ENCODE peak calls at places on chromosomes 3 and 15, in seven cellular contexts. R is HCT116, I is HepG2, G is K562, N is H1, P is SK-N-SH, A is GM12878. K is an unnamed sample.

GRCh38 chr3:134052370-134052769 is 22.6 kb upstream of the SLCO2A1 start:
- DNase-seq in A (no peak), R (no peak), P (no peak), G (no peak), N (no peak), I (no peak), K (no peak)

GRCh38 chr3:126284258-126284904 is 72.8 kb downstream of the KLF15 start:
- DNase-seq in I (no peak), R (peak), A (no peak), G (no peak), P (no peak), N (no peak), K (no peak)

GRCh38 chr15:75904241-75904631 is 558 bp downstream of the FBXO22 start:
- DNase-seq in P (peak), G (no peak), A (no peak), I (peak), R (no peak), N (no peak), K (peak)

GRCh38 chr3:27127195-27127594 is 242.0 kb downstream of the NEK10 start:
- DNase-seq in I (peak), P (no peak), A (no peak), G (no peak), R (no peak), N (no peak), K (no peak)

GRCh38 chr3:73846951-73847350 is 222.2 kb upstream of the PDZRN3 start:
- DNase-seq in I (no peak), A (no peak), P (no peak), G (no peak), N (no peak), R (no peak), K (no peak)

GRCh38 chr3:61707492-61707891 is 146.1 kb downstream of the PTPRG start:
- DNase-seq in R (no peak), P (no peak), A (no peak), I (no peak), N (no peak), G (no peak), K (no peak)

GRCh38 chr3:23501201-23501824 is 298.2 kb downstream of the UBE2E2 start:
- DNase-seq in I (no peak), G (no peak), A (no peak), N (no peak), P (no peak), R (no peak), K (no peak)

GRCh38 chr3:53880396-53881345 is 1.3 kb downstream of the ACTR8 start:
- DNase-seq in P (peak), N (no peak), R (no peak), G (no peak), I (peak), A (no peak), K (no peak)

GRCh38 chr15:59339252-59339672 is 33.4 kb downstream of the MYO1E start:
- DNase-seq in N (no peak), A (no peak), R (no peak), G (no peak), I (peak), P (no peak), K (no peak)

GRCh38 chr15:46280753-46281521 is 646.1 kb downstream of the SQOR start:
- DNase-seq in I (no peak), P (peak), N (no peak), G (no peak), R (no peak), A (no peak), K (peak)

GRCh38 chr3:127373701-127374625 is 86.1 kb upstream of the PRR20G start:
- DNase-seq in P (no peak), I (no peak), N (peak), A (no peak), G (peak), R (peak), K (no peak)

GRCh38 chr15:72491768-72492167 is 17.6 kb downstream of the ARIH1 start:
- DNase-seq in A (no peak), N (no peak), G (no peak), I (no peak), R (no peak), P (no peak), K (no peak)

GRCh38 chr15:86006546-86006945 is 73.1 kb upstream of the AGBL1 start:
- DNase-seq in R (no peak), G (no peak), N (no peak), A (no peak), P (no peak), I (no peak), K (no peak)

GRCh38 chr15:49843725-49844124 is 222.9 kb downstream of the DTWD1 start:
- DNase-seq in R (no peak), G (no peak), N (no peak), A (no peak), I (no peak), P (no peak), K (no peak)

GRCh38 chr3:34895841-34896240 is 743.5 kb upstream of the ARPP21 start:
- DNase-seq in A (no peak), G (no peak), P (no peak), R (no peak), N (no peak), I (no peak), K (no peak)

GRCh38 chr3:178063475-178063874 is 472.8 kb upstream of the KCNMB2 start:
- DNase-seq in R (no peak), A (no peak), G (no peak), I (no peak), N (no peak), P (no peak), K (no peak)

GRCh38 chr3:153829596-153830170 is 291.5 kb upstream of the ARHGEF26 start:
- DNase-seq in I (no peak), G (no peak), A (no peak), N (no peak), R (no peak), P (no peak), K (no peak)

GRCh38 chr15:70362350-70362749 is 264.6 kb upstream of the TLE3 start:
- DNase-seq in G (no peak), I (no peak), P (no peak), A (no peak), N (no peak), R (no peak), K (no peak)

DNA sequence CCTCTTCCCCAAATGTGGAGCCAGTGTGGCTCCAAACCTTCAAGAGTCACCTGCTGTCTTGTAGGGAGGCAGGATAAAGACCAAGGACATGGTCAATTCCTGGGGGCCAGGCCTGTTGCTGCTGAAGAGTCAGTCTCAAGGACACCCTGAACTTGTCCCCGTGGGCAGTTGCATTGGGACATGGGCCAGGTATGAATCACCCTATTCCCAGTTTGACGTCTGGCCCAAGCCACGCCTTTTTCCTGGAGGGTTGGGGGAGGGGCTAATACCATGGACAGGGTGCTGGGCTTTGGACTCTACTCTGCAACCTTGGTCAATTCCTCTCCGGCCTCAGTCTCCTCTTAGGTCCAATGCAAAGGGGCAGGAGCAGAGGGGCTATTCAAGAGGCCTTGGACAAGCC is 10.4 kb downstream of the ATP2B2 start:
- DNase-seq in R (peak), P (peak), G (peak), I (peak), A (no peak), N (no peak), K (peak)
- TF ChIP-seq JUND in R (peak), P (no peak), G (peak), I (peak), A (no peak), N (no peak), K (no peak)

GRCh38 chr3:69604735-69605435 is 134.4 kb upstream of the MITF start:
- DNase-seq in R (no peak), A (no peak), G (no peak), I (no peak), P (no peak), N (no peak), K (no peak)

GRCh38 chr3:69602112-69602511 is 137.2 kb upstream of the MITF start:
- DNase-seq in G (no peak), R (no peak), P (no peak), N (no peak), A (no peak), I (no peak), K (no peak)

GRCh38 chr3:69607466-69608035 is 131.7 kb upstream of the MITF start:
- DNase-seq in I (no peak), R (no peak), A (no peak), G (no peak), P (no peak), N (no peak), K (no peak)

GRCh38 chr3:69605849-69606248 is 133.4 kb upstream of the MITF start:
- DNase-seq in G (no peak), A (no peak), P (no peak), N (no peak), R (no peak), I (no peak), K (no peak)
- TF ChIP-seq JUND in G (no peak), A (no peak), P (no peak), N (no peak), R (no peak), I (no peak), K (no peak)

GRCh38 chr3:148600902-148601765 is 96.6 kb upstream of the AGTR1 start:
- DNase-seq in R (peak), N (no peak), A (no peak), I (peak), G (no peak), P (no peak), K (no peak)
- TF ChIP-seq JUND in R (no peak), N (no peak), A (no peak), I (peak), G (no peak), P (no peak), K (no peak)

GRCh38 chr3:1693145-1693544 is 405.5 kb upstream of the CNTN4 start:
- DNase-seq in P (no peak), A (no peak), R (no peak), N (no peak), G (no peak), I (no peak), K (peak)
- TF ChIP-seq JUND in P (no peak), A (no peak), R (no peak), N (no peak), G (no peak), I (no peak), K (no peak)

DNA sequence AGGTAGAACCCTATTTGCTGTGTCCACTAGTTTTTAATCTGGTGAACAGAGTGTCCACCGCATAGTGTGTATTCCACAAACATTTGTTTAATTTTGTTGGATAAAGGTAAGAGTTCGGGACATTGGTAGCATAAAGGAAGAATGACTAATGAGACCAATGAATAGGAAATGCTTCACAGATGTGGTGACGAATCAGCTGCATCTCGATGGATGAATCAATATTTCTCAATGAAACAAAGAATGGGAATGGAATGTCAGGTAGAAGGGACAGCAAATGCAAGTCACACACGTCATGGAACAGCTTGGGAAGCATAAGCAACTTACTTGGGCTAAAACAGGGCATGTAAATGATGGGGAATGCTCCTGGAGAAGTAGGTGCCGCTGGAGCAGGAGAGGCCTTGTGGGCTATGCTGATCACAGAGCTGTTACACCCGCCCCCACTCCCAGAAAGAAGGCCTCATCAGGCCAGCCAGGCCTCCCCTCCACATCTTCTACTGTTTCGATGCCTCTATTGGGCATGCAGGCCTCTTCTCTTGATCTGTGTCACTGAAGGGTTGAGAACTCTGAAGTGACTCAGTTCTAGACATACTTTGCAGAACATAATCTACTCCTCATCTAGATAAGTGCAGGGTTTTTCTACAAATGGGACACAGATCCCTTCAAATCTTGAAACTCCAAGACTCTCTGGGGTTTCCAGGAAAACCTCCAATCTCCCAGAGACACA is 120.0 kb upstream of the GADL1 start:
- DNase-seq in N (no peak), P (no peak), G (no peak), R (no peak), I (no peak), A (no peak), K (no peak)
- TF ChIP-seq JUND in N (no peak), P (no peak), G (no peak), R (no peak), I (no peak), A (no peak), K (no peak)

DNA sequence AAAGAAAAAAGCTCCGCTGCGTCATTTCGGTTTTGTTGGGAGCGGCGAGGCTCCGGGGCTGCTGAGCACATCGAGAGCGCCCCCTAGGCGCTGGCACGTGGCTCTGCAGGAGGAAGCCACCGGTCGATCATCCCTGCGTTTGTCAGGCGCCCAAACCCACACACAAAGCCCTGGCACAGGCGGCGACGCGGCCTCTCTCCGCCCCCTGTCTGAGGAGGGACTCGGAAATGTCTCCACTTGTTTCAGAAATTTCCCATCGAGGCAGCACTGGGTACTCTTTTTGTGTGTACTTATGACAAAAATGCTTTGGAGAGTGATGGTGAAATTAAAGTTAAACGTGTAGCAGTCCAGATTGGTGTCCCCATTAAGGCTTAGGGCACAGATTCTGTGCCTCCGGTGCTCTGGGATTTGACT is 407.3 kb upstream of the ONECUT1 start:
- DNase-seq in R (peak), G (peak), A (no peak), P (peak), I (peak), N (peak), K (peak)
- TF ChIP-seq JUND in R (no peak), G (no peak), A (no peak), P (no peak), I (no peak), N (no peak), K (no peak)

GRCh38 chr3:108462899-108463298 is 47.5 kb downstream of the MYH15 start:
- DNase-seq in P (no peak), G (no peak), A (no peak), N (no peak), R (no peak), I (no peak), K (no peak)
- TF ChIP-seq JUND in P (peak), G (no peak), A (no peak), N (no peak), R (no peak), I (no peak), K (no peak)

GRCh38 chr3:4047343-4047742 is 248.1 kb downstream of the LRRN1 start:
- DNase-seq in P (no peak), I (no peak), A (no peak), R (no peak), G (no peak), N (no peak), K (peak)

DNA sequence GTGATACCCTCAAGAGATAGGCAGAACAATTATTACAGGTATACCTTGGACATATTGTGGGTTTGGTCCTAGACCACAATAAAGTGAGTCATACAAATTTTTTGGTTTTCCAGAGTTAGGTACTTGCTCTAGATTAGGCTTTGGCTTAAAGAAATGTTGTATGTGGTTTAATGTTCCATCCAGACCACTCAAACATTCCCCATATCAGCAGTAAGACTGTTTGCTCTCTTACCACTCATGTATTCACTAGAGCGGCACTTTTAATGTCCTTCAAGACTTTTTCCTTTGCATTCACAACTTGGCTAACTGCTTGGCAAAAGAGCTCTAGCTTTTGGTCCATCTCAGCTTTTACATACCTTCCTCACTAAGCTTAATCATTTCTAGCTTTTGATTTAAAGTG is 250.5 kb upstream of the SETMAR start:
- DNase-seq in R (no peak), N (no peak), P (no peak), G (no peak), I (no peak), A (no peak), K (no peak)
- TF ChIP-seq JUND in R (no peak), N (no peak), P (no peak), G (no peak), I (no peak), A (no peak), K (no peak)

GRCh38 chr3:25137606-25138005 is 290.5 kb upstream of the RARB start:
- DNase-seq in P (no peak), N (no peak), A (no peak), G (no peak), R (no peak), I (no peak), K (no peak)
- TF ChIP-seq JUND in P (no peak), N (no peak), A (no peak), G (no peak), R (no peak), I (no peak), K (no peak)

GRCh38 chr15:90869601-90870353 is 1.4 kb downstream of the FURIN start:
- DNase-seq in R (peak), G (peak), N (no peak), I (no peak), A (no peak), P (no peak), K (no peak)
- TF ChIP-seq JUND in R (no peak), G (peak), N (peak), I (no peak), A (peak), P (peak), K (no peak)

K was measured in T47D.